ENCODE peak calls at places on chromosomes 6 and 20, in nine cellular contexts. G is ecto neural progenitor cell, J is MCF 10A, L is GM04504, F is nephron progenitor cell, D is progenitor cell of endocrine pancreas, H is pons, X is substantia nigra, A is hypothalamus. I is an unnamed sample.

GRCh38 chr6:2436391-2437154 is 191.2 kb upstream of the GMDS start:
- DNase-seq in G (no peak), J (no peak), L (no peak), F (no peak), D (no peak), H (no peak), X (no peak), A (no peak), I (no peak)

GRCh38 chr6:73640179-73640750 is 13.5 kb downstream of the SLC17A5 start:
- DNase-seq in G (no peak), J (no peak), L (no peak), F (no peak), D (no peak), H (no peak), X (no peak), A (no peak), I (peak)

GRCh38 chr6:84466521-84466920 is 239.1 kb upstream of the CEP162 start:
- DNase-seq in G (no peak), J (peak), L (peak), F (no peak), D (no peak), H (no peak), X (no peak), A (no peak), I (peak)

GRCh38 chr6:85574932-85575598 is 18.6 kb downstream of the SNX14 start:
- DNase-seq in G (no peak), J (peak), L (peak), F (no peak), D (no peak), H (no peak), X (no peak), A (no peak), I (peak)

GRCh38 chr20:34475979-34476736 is 40.1 kb upstream of the DYNLRB1 start:
- DNase-seq in G (peak), J (peak), L (no peak), F (peak), D (no peak), H (peak), X (peak), A (peak), I (no peak)

GRCh38 chr20:24488800-24489175 is 19.4 kb downstream of the SYNDIG1 start:
- DNase-seq in G (no peak), J (no peak), L (no peak), F (no peak), D (no peak), H (no peak), X (no peak), A (no peak), I (no peak)

GRCh38 chr20:3898639-3899038 is 9.5 kb downstream of the PANK2 start:
- DNase-seq in G (no peak), J (no peak), L (no peak), F (no peak), D (no peak), H (no peak), X (no peak), A (no peak), I (no peak)

GRCh38 chr20:3812975-3813599 is 7.3 kb upstream of the AP5S1 start:
- DNase-seq in G (no peak), J (no peak), L (no peak), F (no peak), D (no peak), H (no peak), X (no peak), A (no peak), I (no peak)

GRCh38 chr6:43078651-43079050 is 2.5 kb downstream of the PTK7 start:
- DNase-seq in G (no peak), J (no peak), L (peak), F (no peak), D (no peak), H (no peak), X (no peak), A (no peak), I (no peak)

GRCh38 chr20:11311659-11312058 is 606.0 kb upstream of the BTBD3 start:
- DNase-seq in G (no peak), J (no peak), L (no peak), F (no peak), D (no peak), H (no peak), X (no peak), A (no peak), I (no peak)

GRCh38 chr20:56628873-56629463 is at the start of gene TFAP2C:
- DNase-seq in G (peak), J (peak), L (peak), F (peak), D (peak), H (no peak), X (no peak), A (no peak), I (peak)